ENCODE peak calls at places on chromosomes 4 and X, in five cellular contexts. One of them, this sample, is unnamed.

GRCh38 chrX:152895724-152896420 is 2.0 kb upstream of the ZNF185 start:
- DNase-seq in body of pancreas: no peak
- DNase-seq in mammary epithelial cell: peak; percentile 77
- DNase-seq in SK-N-SH: no peak
- DNase-seq in heart right ventricle: no peak
- DNase-seq in this sample: peak; percentile 17

GRCh38 chr4:174334628-174335027 is 50.9 kb downstream of the CEP44 start:
- DNase-seq in SK-N-SH: no peak
- DNase-seq in mammary epithelial cell: peak; percentile 93
- DNase-seq in body of pancreas: no peak
- DNase-seq in heart right ventricle: no peak
- DNase-seq in this sample: no peak

GRCh38 chr4:132707955-132708354 is 441.1 kb upstream of the PCDH10 start:
- DNase-seq in body of pancreas: no peak
- DNase-seq in SK-N-SH: no peak
- DNase-seq in heart right ventricle: no peak
- DNase-seq in mammary epithelial cell: no peak
- DNase-seq in this sample: no peak

GRCh38 chrX:17022205-17022604 is 75.7 kb downstream of the REPS2 start:
- DNase-seq in SK-N-SH: no peak
- DNase-seq in body of pancreas: no peak
- DNase-seq in heart right ventricle: no peak
- DNase-seq in mammary epithelial cell: peak; percentile 20
- DNase-seq in this sample: no peak

GRCh38 chr4:7073059-7073458 is 5.2 kb upstream of the GRPEL1 start:
- DNase-seq in SK-N-SH: no peak
- DNase-seq in heart right ventricle: no peak
- DNase-seq in body of pancreas: no peak
- DNase-seq in mammary epithelial cell: no peak
- DNase-seq in this sample: no peak

GRCh38 chr4:150982557-150983233 is 32.4 kb downstream of the LRBA start:
- DNase-seq in heart right ventricle: no peak
- DNase-seq in mammary epithelial cell: no peak
- DNase-seq in SK-N-SH: no peak
- DNase-seq in body of pancreas: no peak
- DNase-seq in this sample: no peak

GRCh38 chr4:78057135-78057599 is at the start of gene FRAS1:
- DNase-seq in SK-N-SH: peak; percentile 73
- DNase-seq in body of pancreas: peak; percentile 62
- DNase-seq in mammary epithelial cell: peak; percentile 27
- DNase-seq in heart right ventricle: peak; percentile 38
- DNase-seq in this sample: peak; percentile 9

GRCh38 chr4:156889616-156890594 is 81.7 kb downstream of the PDGFC start:
- DNase-seq in body of pancreas: peak; percentile 8
- DNase-seq in mammary epithelial cell: peak; percentile 72
- DNase-seq in SK-N-SH: no peak
- DNase-seq in heart right ventricle: peak; percentile 21
- DNase-seq in this sample: peak; percentile 49

GRCh38 chr4:83561381-83561780 is 25.5 kb downstream of the GPAT3 start:
- DNase-seq in body of pancreas: peak; percentile 21
- DNase-seq in SK-N-SH: no peak
- DNase-seq in mammary epithelial cell: peak; percentile 90
- DNase-seq in heart right ventricle: no peak
- DNase-seq in this sample: peak; percentile 23

GRCh38 chr4:121449416-121449815 is 68.6 kb upstream of the QRFPR start:
- DNase-seq in body of pancreas: no peak
- DNase-seq in heart right ventricle: no peak
- DNase-seq in mammary epithelial cell: no peak
- DNase-seq in SK-N-SH: no peak
- DNase-seq in this sample: no peak

GRCh38 chr4:7787681-7788141 is 151.9 kb downstream of the AFAP1 start:
- DNase-seq in mammary epithelial cell: no peak
- DNase-seq in SK-N-SH: no peak
- DNase-seq in body of pancreas: no peak
- DNase-seq in heart right ventricle: no peak
- DNase-seq in this sample: no peak

GRCh38 chr4:184424279-184424678 is 50.1 kb downstream of the IRF2 start:
- DNase-seq in mammary epithelial cell: no peak
- DNase-seq in body of pancreas: no peak
- DNase-seq in heart right ventricle: no peak
- DNase-seq in SK-N-SH: no peak
- DNase-seq in this sample: no peak

GRCh38 chrX:40142417-40142816 is 44.7 kb upstream of the BCOR start:
- DNase-seq in heart right ventricle: no peak
- DNase-seq in mammary epithelial cell: no peak
- DNase-seq in body of pancreas: no peak
- DNase-seq in SK-N-SH: no peak
- DNase-seq in this sample: no peak

GRCh38 chrX:154353172-154353843 is 21.1 kb downstream of the FLNA start:
- DNase-seq in mammary epithelial cell: no peak
- DNase-seq in heart right ventricle: no peak
- DNase-seq in body of pancreas: no peak
- DNase-seq in SK-N-SH: no peak
- DNase-seq in this sample: no peak

GRCh38 chr4:119526786-119527550 is 101.6 kb downstream of the PDE5A start:
- DNase-seq in heart right ventricle: no peak
- DNase-seq in SK-N-SH: no peak
- DNase-seq in body of pancreas: no peak
- DNase-seq in mammary epithelial cell: no peak
- DNase-seq in this sample: no peak

GRCh38 chr4:132384709-132385108 is 764.4 kb upstream of the PCDH10 start:
- DNase-seq in heart right ventricle: no peak
- DNase-seq in SK-N-SH: no peak
- DNase-seq in mammary epithelial cell: peak; percentile 5
- DNase-seq in body of pancreas: no peak
- DNase-seq in this sample: no peak

GRCh38 chr4:113901994-113902787 is 77.3 kb downstream of the ARSJ start:
- DNase-seq in mammary epithelial cell: no peak
- DNase-seq in SK-N-SH: no peak
- DNase-seq in heart right ventricle: no peak
- DNase-seq in body of pancreas: peak; percentile 92
- DNase-seq in this sample: no peak

GRCh38 chrX:112653017-112653416 is 26.7 kb downstream of the LHFPL1 start:
- DNase-seq in SK-N-SH: no peak
- DNase-seq in body of pancreas: no peak
- DNase-seq in mammary epithelial cell: no peak
- DNase-seq in heart right ventricle: no peak
- DNase-seq in this sample: no peak

GRCh38 chr4:2937146-2937857 is 25.9 kb downstream of the NOP14 start:
- DNase-seq in mammary epithelial cell: peak; percentile 98
- DNase-seq in body of pancreas: no peak
- DNase-seq in SK-N-SH: no peak
- DNase-seq in heart right ventricle: no peak
- DNase-seq in this sample: no peak

GRCh38 chr4:8144359-8144758 is 14.3 kb downstream of the ABLIM2 start:
- DNase-seq in SK-N-SH: peak; percentile 70
- DNase-seq in body of pancreas: peak; percentile 35
- DNase-seq in mammary epithelial cell: no peak
- DNase-seq in heart right ventricle: no peak
- DNase-seq in this sample: no peak

GRCh38 chrX:116342903-116343302 is 93.5 kb upstream of the SLC6A14 start:
- DNase-seq in mammary epithelial cell: no peak
- DNase-seq in body of pancreas: no peak
- DNase-seq in heart right ventricle: no peak
- DNase-seq in SK-N-SH: no peak
- DNase-seq in this sample: no peak

GRCh38 chrX:133606990-133607389 is 191.7 kb upstream of the GPC4 start:
- DNase-seq in mammary epithelial cell: no peak
- DNase-seq in SK-N-SH: no peak
- DNase-seq in body of pancreas: no peak
- DNase-seq in heart right ventricle: no peak
- DNase-seq in this sample: no peak

GRCh38 chrX:13721819-13722527 is 12.4 kb downstream of the TRAPPC2 start:
- DNase-seq in heart right ventricle: no peak
- DNase-seq in mammary epithelial cell: no peak
- DNase-seq in body of pancreas: no peak
- DNase-seq in SK-N-SH: no peak
- DNase-seq in this sample: peak; percentile 26

GRCh38 chrX:136491832-136492231 is 4.1 kb downstream of the BRS3 start:
- DNase-seq in SK-N-SH: no peak
- DNase-seq in body of pancreas: no peak
- DNase-seq in heart right ventricle: no peak
- DNase-seq in mammary epithelial cell: no peak
- DNase-seq in this sample: no peak

DNA sequence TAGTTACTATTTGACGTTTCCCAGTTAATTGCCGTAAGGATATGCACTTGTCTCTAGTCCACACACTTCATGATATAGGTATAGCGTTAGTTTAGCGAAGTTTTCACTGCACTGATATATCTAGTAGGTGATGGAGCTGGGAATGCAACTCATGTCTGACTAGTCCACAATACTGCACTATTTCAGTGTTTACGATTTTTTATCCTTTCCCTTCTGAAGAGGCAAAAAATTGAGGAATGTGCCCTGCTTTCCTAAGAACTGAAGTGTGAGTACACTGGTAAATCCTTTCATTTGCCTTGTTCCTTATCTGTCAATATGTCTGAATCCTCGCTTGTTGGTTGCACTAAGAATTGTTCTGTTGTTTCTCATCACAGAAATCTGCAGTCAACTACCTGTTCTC is 1.0 kb downstream of the RPL36A start:
- DNase-seq in heart right ventricle: no peak
- DNase-seq in body of pancreas: no peak
- DNase-seq in SK-N-SH: no peak
- DNase-seq in mammary epithelial cell: no peak
- DNase-seq in this sample: no peak
- H3K4me3 ChIP-seq in heart right ventricle: peak overlapping the region; percentile 28
- H3K4me3 ChIP-seq in body of pancreas: no peak overlapping the region
- H3K4me3 ChIP-seq in SK-N-SH: peak overlapping the region; percentile 78
- H3K4me3 ChIP-seq in mammary epithelial cell: peak overlapping the region; percentile 55
- H3K4me3 ChIP-seq in this sample: peak overlapping the region; percentile 74

GRCh38 chrX:48459483-48459882 is 10.6 kb downstream of the SLC38A5 start:
- DNase-seq in SK-N-SH: no peak
- DNase-seq in heart right ventricle: no peak
- DNase-seq in body of pancreas: no peak
- DNase-seq in mammary epithelial cell: no peak
- DNase-seq in this sample: no peak
- H3K36me3 ChIP-seq in SK-N-SH: no peaks in the 10 kb centered on the region
- H3K36me3 ChIP-seq in heart right ventricle: no peaks in the 10 kb centered on the region
- H3K36me3 ChIP-seq in body of pancreas: no peaks in the 10 kb centered on the region
- H3K36me3 ChIP-seq in mammary epithelial cell: no peaks in the 10 kb centered on the region
- H3K36me3 ChIP-seq in this sample: no peaks in the 10 kb centered on the region

GRCh38 chrX:646796-647195 is 16.2 kb downstream of the SHOX start:
- DNase-seq in body of pancreas: no peak
- DNase-seq in SK-N-SH: no peak
- DNase-seq in mammary epithelial cell: no peak
- DNase-seq in heart right ventricle: no peak
- DNase-seq in this sample: no peak
- H3K9me3 ChIP-seq in body of pancreas: no peaks in the 10 kb centered on the region
- H3K9me3 ChIP-seq in SK-N-SH: no peaks in the 10 kb centered on the region
- H3K9me3 ChIP-seq in mammary epithelial cell: peaks cover 13% of the 10 kb centered on the region
- H3K9me3 ChIP-seq in heart right ventricle: no peaks in the 10 kb centered on the region
- H3K9me3 ChIP-seq in this sample: no peaks in the 10 kb centered on the region

DNA sequence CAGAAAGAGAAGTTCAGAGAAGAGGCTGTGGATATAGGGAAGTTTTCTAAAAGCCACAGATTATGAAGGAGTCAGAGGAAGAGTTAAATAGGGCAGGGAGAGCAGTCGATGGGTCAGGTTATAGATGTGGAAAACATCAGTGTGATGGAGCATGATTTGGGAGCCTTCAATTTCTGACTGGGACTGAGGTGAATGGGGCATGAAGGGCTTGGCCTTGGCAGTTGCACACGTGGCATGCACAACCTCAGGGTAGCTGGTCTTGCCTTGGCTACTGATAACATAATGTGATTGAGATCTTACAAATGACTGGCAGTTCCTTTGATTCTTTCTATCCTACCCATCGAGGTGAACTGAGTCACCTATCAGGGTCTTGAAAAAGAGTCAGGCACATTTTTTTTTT is 59.7 kb downstream of the AFM start:
- DNase-seq in SK-N-SH: no peak
- DNase-seq in heart right ventricle: no peak
- DNase-seq in mammary epithelial cell: no peak
- DNase-seq in body of pancreas: no peak
- DNase-seq in this sample: no peak
- H3K4me3 ChIP-seq in SK-N-SH: no peak overlapping the region
- H3K4me3 ChIP-seq in heart right ventricle: no peak overlapping the region
- H3K4me3 ChIP-seq in mammary epithelial cell: no peak overlapping the region
- H3K4me3 ChIP-seq in body of pancreas: no peak overlapping the region
- H3K4me3 ChIP-seq in this sample: no peak overlapping the region

GRCh38 chrX:129797251-129797906 is 17.6 kb downstream of the SASH3 start:
- DNase-seq in mammary epithelial cell: no peak
- DNase-seq in body of pancreas: no peak
- DNase-seq in heart right ventricle: no peak
- DNase-seq in SK-N-SH: no peak
- DNase-seq in this sample: no peak
- H3K36me3 ChIP-seq in mammary epithelial cell: no peaks in the 10 kb centered on the region
- H3K36me3 ChIP-seq in body of pancreas: no peaks in the 10 kb centered on the region
- H3K36me3 ChIP-seq in heart right ventricle: no peaks in the 10 kb centered on the region
- H3K36me3 ChIP-seq in SK-N-SH: no peaks in the 10 kb centered on the region
- H3K36me3 ChIP-seq in this sample: no peaks in the 10 kb centered on the region

GRCh38 chr4:71830-72229 is 18.7 kb downstream of the ZNF595 start:
- DNase-seq in SK-N-SH: no peak
- DNase-seq in body of pancreas: no peak
- DNase-seq in mammary epithelial cell: peak; percentile 4
- DNase-seq in heart right ventricle: no peak
- DNase-seq in this sample: no peak
- H3K9me3 ChIP-seq in SK-N-SH: peaks cover 51% of the 10 kb centered on the region
- H3K9me3 ChIP-seq in body of pancreas: peaks cover 2% of the 10 kb centered on the region
- H3K9me3 ChIP-seq in mammary epithelial cell: peaks cover 54% of the 10 kb centered on the region
- H3K9me3 ChIP-seq in heart right ventricle: peaks cover 87% of the 10 kb centered on the region
- H3K9me3 ChIP-seq in this sample: peaks cover 14% of the 10 kb centered on the region

GRCh38 chr4:100184787-100185186 is 5.5 kb downstream of the DDIT4L start:
- DNase-seq in SK-N-SH: no peak
- DNase-seq in body of pancreas: no peak
- DNase-seq in mammary epithelial cell: no peak
- DNase-seq in heart right ventricle: no peak
- DNase-seq in this sample: no peak

GRCh38 chr4:100188829-100189228 is 1.4 kb downstream of the DDIT4L start:
- DNase-seq in SK-N-SH: no peak
- DNase-seq in mammary epithelial cell: peak; percentile 1
- DNase-seq in heart right ventricle: no peak
- DNase-seq in body of pancreas: peak; percentile 17
- DNase-seq in this sample: no peak

GRCh38 chr4:100189820-100190642 is at the start of gene DDIT4L:
- DNase-seq in body of pancreas: peak; percentile 63
- DNase-seq in SK-N-SH: peak; percentile 72
- DNase-seq in heart right ventricle: peak; percentile 28
- DNase-seq in mammary epithelial cell: peak; percentile 6
- DNase-seq in this sample: peak; percentile 38

GRCh38 chr4:100190643-100191600 is 654 bp upstream of the DDIT4L start:
- DNase-seq in mammary epithelial cell: peak; percentile 4
- DNase-seq in SK-N-SH: no peak
- DNase-seq in heart right ventricle: no peak
- DNase-seq in body of pancreas: peak; percentile 24
- DNase-seq in this sample: peak; percentile 17

GRCh38 chr4:100187781-100188180 is 2.5 kb downstream of the DDIT4L start:
- DNase-seq in body of pancreas: no peak
- DNase-seq in SK-N-SH: no peak
- DNase-seq in mammary epithelial cell: no peak
- DNase-seq in heart right ventricle: no peak
- DNase-seq in this sample: no peak
- H3K4me3 ChIP-seq in body of pancreas: no peak overlapping the region
- H3K4me3 ChIP-seq in SK-N-SH: no peak overlapping the region
- H3K4me3 ChIP-seq in mammary epithelial cell: no peak overlapping the region
- H3K4me3 ChIP-seq in heart right ventricle: no peak overlapping the region
- H3K4me3 ChIP-seq in this sample: no peak overlapping the region

This sample was measured in MG63.